ENCODE peak calls at places on chromosomes 2 and 18, in ten cellular contexts. I, X, P, B, Y, K, S, F, V and U are unnamed samples.

GRCh38 chr2:134683561-134684112 is 35.2 kb downstream of the TMEM163 start:
- DNase-seq in B (peak), F (peak), K (peak), V (peak), I (no peak), Y (no peak), P (no peak), X (peak), S (peak), U (no peak)

GRCh38 chr2:121974919-121975654 is 219.6 kb downstream of the TSN start:
- DNase-seq in S (peak), B (peak), K (peak), P (peak), V (peak), I (peak), Y (peak), X (peak), F (peak), U (peak)

GRCh38 chr2:101328474-101329007 is 20.0 kb upstream of the RNF149 start:
- DNase-seq in F (peak), P (no peak), X (no peak), K (peak), Y (peak), I (no peak), S (no peak), V (peak), B (peak), U (no peak)

GRCh38 chr2:221570321-221571107 is 1.6 kb downstream of the EPHA4 start:
- DNase-seq in I (peak), B (no peak), Y (peak), F (peak), V (peak), K (peak), S (no peak), P (peak), X (no peak), U (no peak)

GRCh38 chr2:45724329-45724728 is 72.9 kb downstream of the PRKCE start:
- DNase-seq in S (no peak), V (no peak), F (no peak), I (no peak), B (no peak), Y (no peak), K (no peak), P (no peak), X (no peak), U (no peak)

GRCh38 chr18:6624729-6625308 is 104.7 kb upstream of the ARHGAP28 start:
- DNase-seq in I (no peak), B (peak), F (peak), S (no peak), X (no peak), P (no peak), K (peak), Y (peak), V (no peak), U (no peak)

GRCh38 chr2:26292646-26293045 is 47.9 kb downstream of the HADHB start:
- DNase-seq in X (no peak), V (peak), F (peak), I (no peak), K (peak), Y (no peak), P (no peak), S (no peak), B (peak), U (no peak)

GRCh38 chr2:10448646-10449480 is 736 bp upstream of the ODC1 start:
- DNase-seq in X (peak), V (peak), Y (peak), I (peak), B (peak), K (peak), P (peak), F (peak), S (peak), U (peak)

GRCh38 chr2:128262315-128263253 is 56.1 kb downstream of the HS6ST1 start:
- DNase-seq in B (no peak), V (no peak), I (no peak), P (no peak), F (no peak), S (peak), Y (no peak), K (no peak), X (no peak), U (no peak)

GRCh38 chr2:168518555-168519066 is 62.5 kb downstream of the CERS6 start:
- DNase-seq in B (peak), I (peak), K (no peak), V (peak), S (no peak), P (peak), Y (no peak), F (peak), X (no peak), U (no peak)

GRCh38 chr2:111691164-111691895 is 192.7 kb downstream of the ANAPC1 start:
- DNase-seq in S (no peak), X (no peak), P (no peak), F (peak), Y (no peak), B (no peak), K (no peak), V (no peak), I (no peak), U (no peak)

GRCh38 chr2:111694690-111695089 is 189.3 kb downstream of the ANAPC1 start:
- DNase-seq in S (no peak), Y (peak), P (no peak), V (peak), B (peak), F (peak), I (no peak), K (peak), X (no peak), U (no peak)

GRCh38 chr2:111689174-111689573 is 194.8 kb downstream of the ANAPC1 start:
- DNase-seq in Y (no peak), X (no peak), V (no peak), P (no peak), K (no peak), I (no peak), S (no peak), F (no peak), B (no peak), U (no peak)

GRCh38 chr2:111689899-111690298 is 194.1 kb downstream of the ANAPC1 start:
- DNase-seq in F (no peak), V (no peak), S (no peak), K (no peak), B (no peak), P (no peak), I (no peak), X (no peak), Y (no peak), U (no peak)

GRCh38 chr2:111692311-111692710 is 191.7 kb downstream of the ANAPC1 start:
- DNase-seq in B (no peak), I (no peak), F (no peak), V (no peak), K (no peak), X (no peak), Y (no peak), S (no peak), P (no peak), U (no peak)
- TF ChIP-seq CTCF in B (no peak), I (no peak), F (no peak), V (no peak), K (peak), X (no peak), Y (peak), S (no peak), P (no peak), U (peak)

GRCh38 chr2:185628985-185629384 is 109.6 kb upstream of the FSIP2 start:
- DNase-seq in S (no peak), K (no peak), X (no peak), P (no peak), B (peak), I (peak), Y (no peak), F (no peak), V (peak), U (no peak)
- TF ChIP-seq CTCF in S (peak), K (no peak), X (peak), P (no peak), B (no peak), I (peak), Y (no peak), F (no peak), V (peak), U (no peak)

DNA sequence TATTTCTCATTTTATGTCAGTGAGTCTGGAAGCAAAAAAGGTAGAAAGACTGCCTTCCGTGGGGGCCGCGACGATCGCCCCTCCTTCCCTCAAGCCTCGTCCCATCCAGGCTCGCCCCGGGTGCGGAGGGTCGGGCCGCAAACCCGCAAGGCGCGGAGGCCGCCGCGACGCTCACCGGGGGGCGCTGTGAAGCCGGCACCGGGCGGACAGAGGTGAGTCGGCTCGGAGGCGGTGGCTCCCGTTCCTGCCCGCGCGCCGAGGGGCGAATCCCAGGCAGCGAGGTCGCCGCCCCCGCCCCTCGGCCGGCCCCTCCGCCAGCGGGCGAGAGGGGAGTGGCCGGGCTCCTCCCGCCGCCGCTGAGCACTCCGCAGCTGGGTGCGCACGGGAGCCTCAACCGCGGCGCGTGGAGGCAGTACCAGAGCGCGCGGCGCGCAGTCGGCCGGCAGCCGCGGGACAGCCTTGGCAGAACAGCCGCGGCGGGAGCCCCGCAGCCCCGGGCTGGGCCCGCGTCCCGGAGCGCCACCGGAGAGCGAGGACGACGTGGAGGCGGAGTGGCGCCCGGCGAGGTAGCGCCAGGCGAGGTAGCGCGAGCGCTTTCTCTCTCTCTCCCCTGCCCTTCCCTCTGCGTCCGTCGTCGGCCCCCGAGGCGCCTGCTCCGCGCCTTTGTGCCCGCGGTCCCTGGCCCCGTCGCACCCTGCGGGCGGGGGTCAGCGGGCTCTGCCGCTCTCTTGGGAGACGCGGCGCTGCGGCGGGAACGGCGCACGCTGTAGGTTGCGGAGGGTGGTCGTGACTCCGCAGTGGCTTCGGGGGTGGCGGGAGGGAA is at the start of gene MYO1B:
- DNase-seq in Y (peak), F (peak), V (peak), S (peak), K (peak), P (peak), B (peak), I (peak), X (peak), U (peak)
- TF ChIP-seq CTCF in Y (peak), F (peak), V (no peak), S (no peak), K (peak), P (no peak), B (peak), I (peak), X (peak), U (no peak)

DNA sequence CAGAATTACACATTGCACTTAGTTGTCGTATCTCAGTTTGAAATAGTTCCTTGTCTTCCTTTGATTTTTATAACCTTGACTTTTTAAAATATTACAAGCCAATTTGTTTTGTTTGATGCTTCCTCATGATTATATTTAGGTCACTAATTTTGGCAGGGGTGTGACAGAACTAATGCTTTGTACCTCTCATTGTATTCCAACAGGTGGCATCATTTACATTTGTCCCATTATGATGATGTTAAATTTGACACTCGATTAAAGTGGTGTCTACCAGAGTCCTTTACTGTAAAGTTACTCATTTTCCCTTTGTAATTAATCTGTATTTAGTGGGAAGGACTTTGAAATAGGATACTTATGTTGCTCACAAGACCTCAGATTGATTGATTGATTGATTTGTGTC is 21.5 kb upstream of the MFSD2B start:
- DNase-seq in F (no peak), X (no peak), P (no peak), B (peak), I (no peak), V (peak), K (no peak), Y (peak), S (no peak), U (no peak)
- TF ChIP-seq CTCF in F (no peak), X (peak), P (no peak), B (peak), I (no peak), V (peak), K (peak), Y (peak), S (no peak), U (no peak)